ENCODE peak calls at places on chromosome 20, in four cellular contexts. F is NCI-H1092; I is activated naive CD4-positive, alpha-beta T cell; C is WTC11. O is an unnamed sample.

GRCh38 chr20:46213946-46214830 is 94.1 kb downstream of the CDH22 start:
- DNase-seq in F (no peak), I (no peak), C (no peak), O (no peak)

GRCh38 chr20:50001784-50002311 is 19.1 kb downstream of the SNAI1 start:
- DNase-seq in F (no peak), I (no peak), C (no peak), O (no peak)

GRCh38 chr20:56735087-56735642 is 106.1 kb downstream of the TFAP2C start:
- DNase-seq in F (no peak), I (no peak), C (peak; percentile 24), O (no peak)

GRCh38 chr20:63058696-63059335 is 52.1 kb upstream of the BHLHE23 start:
- DNase-seq in F (no peak), I (no peak), C (peak; percentile 12), O (peak; percentile 45)

GRCh38 chr20:61050491-61050890 is 201.6 kb upstream of the CDH4 start:
- DNase-seq in F (no peak), I (no peak), C (no peak), O (no peak)

GRCh38 chr20:62536731-62537401 is 61.1 kb upstream of the GATA5 start:
- DNase-seq in F (no peak), I (no peak), C (no peak), O (no peak)

GRCh38 chr20:37971561-37972127 is 61.6 kb downstream of the TTI1 start:
- DNase-seq in F (no peak), I (no peak), C (no peak), O (peak; percentile 41)

GRCh38 chr20:33947709-33948295 is 45.9 kb upstream of the RALY start:
- DNase-seq in F (no peak), I (no peak), C (peak; percentile 76), O (peak; percentile 82)

GRCh38 chr20:47318596-47319516 is 37.6 kb downstream of the ZMYND8 start:
- DNase-seq in F (no peak), I (no peak), C (peak; percentile 58), O (no peak)

GRCh38 chr20:6651016-6651415 is 116.5 kb upstream of the BMP2 start:
- DNase-seq in F (no peak), I (no peak), C (no peak), O (no peak)

GRCh38 chr20:49505518-49505917 is 23.1 kb upstream of the KCNB1 start:
- DNase-seq in F (peak; percentile 65), I (no peak), C (peak; percentile 66), O (no peak)

GRCh38 chr20:50188879-50189680 is 1.6 kb upstream of the CEBPB start:
- DNase-seq in F (no peak), I (no peak), C (no peak), O (no peak)

GRCh38 chr20:34561661-34562060 is 3.1 kb downstream of the MAP1LC3A start:
- DNase-seq in F (no peak), I (no peak), C (no peak), O (no peak)

GRCh38 chr20:54173653-54174451 is at the start of gene CYP24A1:
- DNase-seq in F (no peak), I (no peak), C (peak; percentile 45), O (no peak)

GRCh38 chr20:19885981-19886665 is 128.1 kb downstream of the RIN2 start:
- DNase-seq in F (no peak), I (no peak), C (peak; percentile 11), O (no peak)

GRCh38 chr20:22795897-22796296 is 211.5 kb upstream of the FOXA2 start:
- DNase-seq in F (no peak), I (no peak), C (no peak), O (no peak)

GRCh38 chr20:57089701-57090144 is 176.7 kb downstream of the BMP7 start:
- DNase-seq in F (peak; percentile 29), I (peak; percentile 3), C (peak; percentile 94), O (peak; percentile 43)

GRCh38 chr20:36856196-36856595 is 19.7 kb upstream of the TLDC2 start:
- DNase-seq in F (no peak), I (no peak), C (no peak), O (no peak)

O was measured in H1.